ENCODE peak calls at places on chromosomes 16 and 17, in ten cellular contexts. L is AG09309; B is HT1080; S is stimulated activated naive CD8-positive, alpha-beta T cell treated with anti-CD3 and anti-CD28 coated beads, Interleukin-15, Interleukin-2, amounts not matched to agents 100 U/mL and 50 U/mL, for 24 hours; X is psoas muscle; F is stimulated activated CD8-positive, alpha-beta memory T cell treated with anti-CD3 and anti-CD28 coated beads, Interleukin-7, amount 100 ng/mL, for 48 hours; T is mucosa of descending colon; J is RWPE1; A is GOT3; K is brain pericyte. N is an unnamed sample.

GRCh38 chr17:39208893-39209292 is 8.8 kb downstream of the RPL19 start:
- DNase-seq in A (no peak), J (no peak), K (no peak), L (no peak), S (peak), T (peak), X (peak), F (no peak), B (no peak), N (no peak)

GRCh38 chr17:8468109-8468508 is 32.4 kb downstream of the NDEL1 start:
- DNase-seq in S (no peak), K (no peak), F (no peak), T (no peak), X (peak), B (no peak), J (no peak), L (no peak), A (no peak), N (no peak)

GRCh38 chr17:3809135-3809534 is 8.1 kb upstream of the ITGAE start:
- DNase-seq in A (no peak), T (no peak), K (no peak), B (no peak), J (peak), L (no peak), X (no peak), F (no peak), S (no peak), N (no peak)

GRCh38 chr17:16442594-16443389 is 27.4 kb downstream of the TRPV2 start:
- DNase-seq in S (no peak), J (no peak), T (no peak), F (no peak), A (no peak), L (no peak), X (no peak), B (no peak), K (no peak), N (no peak)

GRCh38 chr17:29665480-29665807 is 42.7 kb upstream of the CORO6 start:
- DNase-seq in L (no peak), T (no peak), J (no peak), X (no peak), A (no peak), K (no peak), S (no peak), F (no peak), B (no peak), N (no peak)

GRCh38 chr16:5621826-5622225 is 524.2 kb upstream of the EEF2KMT start:
- DNase-seq in J (no peak), A (no peak), X (no peak), S (no peak), T (no peak), L (no peak), K (no peak), F (no peak), B (no peak), N (peak)

GRCh38 chr17:81365148-81365600 is 30.1 kb upstream of the BAHCC1 start:
- DNase-seq in A (no peak), T (peak), J (peak), X (peak), F (peak), K (no peak), L (no peak), S (no peak), B (no peak), N (peak)

GRCh38 chr16:1037934-1038257 is 34.7 kb upstream of the SSTR5 start:
- DNase-seq in J (no peak), L (no peak), A (no peak), X (no peak), B (no peak), T (no peak), F (no peak), S (no peak), K (no peak), N (no peak)

GRCh38 chr17:80921741-80922579 is 69.7 kb upstream of the CHMP6 start:
- DNase-seq in F (no peak), T (no peak), K (no peak), X (peak), S (no peak), B (no peak), J (no peak), A (no peak), L (no peak), N (no peak)

GRCh38 chr16:29760567-29761279 is 14.9 kb upstream of the C16orf54 start:
- DNase-seq in T (peak), X (no peak), A (no peak), S (no peak), B (no peak), F (no peak), J (no peak), K (no peak), L (no peak), N (no peak)

GRCh38 chr17:66547170-66547865 is 244.9 kb downstream of the PRKCA start:
- DNase-seq in J (no peak), K (no peak), T (no peak), A (no peak), L (no peak), X (no peak), B (no peak), S (no peak), F (no peak), N (no peak)

GRCh38 chr17:10772425-10773380 is 31.2 kb downstream of the TMEM238L start:
- DNase-seq in K (no peak), B (peak), S (peak), L (no peak), F (peak), A (no peak), J (no peak), X (no peak), T (peak), N (no peak)

GRCh38 chr17:44552361-44552760 is 4.9 kb upstream of the FZD2 start:
- DNase-seq in X (no peak), B (no peak), J (no peak), S (no peak), T (no peak), A (no peak), L (no peak), F (no peak), K (no peak), N (no peak)

GRCh38 chr17:68456529-68457167 is 648 bp downstream of the WIPI1 start:
- DNase-seq in K (peak), B (peak), A (peak), L (peak), S (no peak), J (peak), T (peak), X (peak), F (no peak), N (peak)

GRCh38 chr16:19005561-19006445 is 22.1 kb downstream of the TMC7 start:
- DNase-seq in X (peak), L (no peak), B (peak), A (no peak), F (no peak), K (no peak), T (peak), J (peak), S (no peak), N (peak)

GRCh38 chr16:66502020-66502913 is 47.7 kb downstream of the TK2 start:
- DNase-seq in F (no peak), X (peak), K (no peak), L (no peak), J (peak), A (no peak), T (peak), B (no peak), S (no peak), N (no peak)

GRCh38 chr17:28953444-28954118 is 2.3 kb upstream of the PHF12 start:
- DNase-seq in K (no peak), L (no peak), S (peak), A (no peak), B (peak), X (no peak), T (no peak), J (no peak), F (peak), N (peak)

GRCh38 chr17:38609280-38610031 is 3.7 kb upstream of the SRCIN1 start:
- DNase-seq in X (peak), B (no peak), A (no peak), J (no peak), K (no peak), T (no peak), L (no peak), S (no peak), F (no peak), N (no peak)

GRCh38 chr17:37117743-37118142 is 169.0 kb downstream of the AATF start:
- DNase-seq in T (no peak), F (no peak), L (no peak), X (no peak), J (no peak), S (no peak), K (no peak), B (no peak), A (no peak), N (no peak)

GRCh38 chr17:7133424-7133823 is 18.8 kb upstream of the ASGR2 start:
- DNase-seq in A (no peak), X (no peak), L (no peak), K (no peak), B (no peak), J (no peak), T (no peak), S (peak), F (peak), N (peak)

N was measured in left cardiac atrium.